ENCODE peak calls at places on chromosomes 11 and 22, in four cellular contexts. M is ovary, J is progenitor cell of endocrine pancreas, V is kidney tubule cell. W is an unnamed sample.

GRCh38 chr11:2797741-2798361 is 87.7 kb downstream of the CDKN1C start:
- DNase-seq in M (no peak), J (peak), V (no peak), W (no peak)

GRCh38 chr11:6755953-6756347 is 15.8 kb downstream of the OR2AG2 start:
- DNase-seq in M (no peak), J (no peak), V (no peak), W (no peak)

GRCh38 chr11:87097582-87097981 is 59.8 kb downstream of the TMEM135 start:
- DNase-seq in M (no peak), J (no peak), V (peak), W (peak)

GRCh38 chr11:125481531-125481930 is 14.5 kb downstream of the FEZ1 start:
- DNase-seq in M (no peak), J (no peak), V (no peak), W (peak)

GRCh38 chr22:17931400-17931825 is 92.9 kb downstream of the MICAL3 start:
- DNase-seq in M (peak), J (no peak), V (peak), W (no peak)

GRCh38 chr11:42824067-42824466 is 487.7 kb upstream of the API5 start:
- DNase-seq in M (no peak), J (no peak), V (no peak), W (no peak)

GRCh38 chr11:62558669-62559068 is 12.1 kb upstream of the AHNAK start:
- DNase-seq in M (peak), J (no peak), V (no peak), W (no peak)

GRCh38 chr22:22705328-22706100 is 61.1 kb downstream of the GGTLC2 start:
- DNase-seq in M (no peak), J (no peak), V (no peak), W (no peak)

GRCh38 chr11:83727251-83727650 is 441.1 kb upstream of the CCDC90B start:
- DNase-seq in M (no peak), J (no peak), V (no peak), W (no peak)

GRCh38 chr11:61531033-61531432 is 22.5 kb downstream of the LRRC10B start:
- DNase-seq in M (no peak), J (no peak), V (no peak), W (no peak)

GRCh38 chr11:19276859-19277808 is 36.4 kb upstream of the E2F8 start:
- DNase-seq in M (no peak), J (no peak), V (peak), W (no peak)

GRCh38 chr22:46634011-46634699 is 14.0 kb downstream of the GRAMD4 start:
- DNase-seq in M (no peak), J (no peak), V (peak), W (no peak)

GRCh38 chr11:75562048-75562835 is at the start of gene SERPINH1:
- DNase-seq in M (peak), J (peak), V (peak), W (peak)

GRCh38 chr11:67056640-67057409 is at the start of gene RHOD:
- DNase-seq in M (peak), J (peak), V (peak), W (peak)

GRCh38 chr11:105000797-105001196 is 22.2 kb downstream of the CASP5 start:
- DNase-seq in M (no peak), J (no peak), V (peak), W (no peak)

GRCh38 chr22:31122532-31123291 is at the start of gene INPP5J:
- DNase-seq in M (peak), J (peak), V (peak), W (peak)

GRCh38 chr11:117631336-117632090 is 165.5 kb downstream of the DSCAML1 start:
- DNase-seq in M (no peak), J (no peak), V (no peak), W (no peak)

GRCh38 chr11:100791873-100792272 is 104.8 kb downstream of the ARHGAP42 start:
- DNase-seq in M (no peak), J (no peak), V (peak), W (no peak)

GRCh38 chr22:46007848-46008261 is 30.9 kb upstream of the WNT7B start:
- DNase-seq in M (peak), J (no peak), V (peak), W (no peak)

GRCh38 chr11:27041141-27041869 is 690 bp downstream of the BBOX1 start:
- DNase-seq in M (no peak), J (no peak), V (no peak), W (no peak)

GRCh38 chr11:97118756-97119155 is 728.9 kb downstream of the JRKL start:
- DNase-seq in M (no peak), J (no peak), V (no peak), W (no peak)

GRCh38 chr11:20097319-20098221 is 62.7 kb downstream of the DBX1 start:
- DNase-seq in M (no peak), J (no peak), V (no peak), W (no peak)

GRCh38 chr11:126304457-126305072 is 705 bp downstream of the DCPS start:
- DNase-seq in M (no peak), J (no peak), V (no peak), W (no peak)

GRCh38 chr11:16406226-16406625 is 49.9 kb upstream of the SOX6 start:
- DNase-seq in M (no peak), J (no peak), V (no peak), W (no peak)

GRCh38 chr11:6315811-6316425 is 4.4 kb downstream of the CAVIN3 start:
- DNase-seq in M (peak), J (peak), V (peak), W (peak)

GRCh38 chr11:121553806-121554205 is 101.0 kb upstream of the SORL1-AS1 start:
- DNase-seq in M (no peak), J (no peak), V (peak), W (no peak)

GRCh38 chr11:19241260-19242183 is 777 bp upstream of the E2F8 start:
- DNase-seq in M (peak), J (peak), V (peak), W (peak)

GRCh38 chr22:34608716-34609115 is 457.2 kb upstream of the ISX start:
- DNase-seq in M (no peak), J (no peak), V (peak), W (no peak)

GRCh38 chr11:69391192-69392103 is 90.0 kb upstream of the LINC01488 start:
- DNase-seq in M (no peak), J (no peak), V (no peak), W (no peak)

GRCh38 chr11:8834379-8834778 is 76.6 kb upstream of the AKIP1 start:
- DNase-seq in M (no peak), J (no peak), V (peak), W (no peak)

W was measured in neural crest cell.